ENCODE peak calls at places on chromosome 2, in five cellular contexts. J is OCI-LY7; O is activated CD8-positive, alpha-beta memory T cell treated with anti-CD3 and anti-CD28 coated beads for 48 hours; W is astrocyte of the cerebellum; R is A549. G is an unnamed sample.

GRCh38 chr2:37786153-37786809 is 114.8 kb upstream of the CDC42EP3 start:
- DNase-seq in J (no peak), O (no peak), W (no peak), R (no peak), G (no peak)

GRCh38 chr2:54212456-54212855 is 43.6 kb downstream of the TSPYL6 start:
- DNase-seq in J (no peak), O (no peak), W (peak; percentile 93), R (no peak), G (no peak)

GRCh38 chr2:150618215-150618905 is 130.9 kb upstream of the RND3 start:
- DNase-seq in J (no peak), O (no peak), W (no peak), R (no peak), G (no peak)

GRCh38 chr2:135733045-135733444 is 8.6 kb upstream of the UBXN4 start:
- DNase-seq in J (no peak), O (no peak), W (no peak), R (no peak), G (no peak)

GRCh38 chr2:181785677-181786344 is 105.5 kb upstream of the NEUROD1 start:
- DNase-seq in J (no peak), O (no peak), W (no peak), R (peak; percentile 60), G (no peak)

GRCh38 chr2:64166637-64167420 is 22.6 kb upstream of the PELI1 start:
- DNase-seq in J (no peak), O (no peak), W (no peak), R (no peak), G (no peak)

GRCh38 chr2:53353372-53354111 is 414.1 kb upstream of the CHAC2 start:
- DNase-seq in J (no peak), O (no peak), W (peak; percentile 2), R (peak; percentile 75), G (peak; percentile 3)

GRCh38 chr2:109419960-109420370 is 193.8 kb downstream of the SEPTIN10 start:
- DNase-seq in J (no peak), O (no peak), W (no peak), R (no peak), G (no peak)

GRCh38 chr2:20539776-20540586 is 93.1 kb downstream of the RHOB start:
- DNase-seq in J (no peak), O (no peak), W (no peak), R (no peak), G (no peak)

GRCh38 chr2:41621095-41621494 is 426.7 kb upstream of the PKDCC start:
- DNase-seq in J (no peak), O (no peak), W (no peak), R (no peak), G (no peak)

GRCh38 chr2:120453635-120453998 is 107.7 kb downstream of the INHBB start:
- DNase-seq in J (no peak), O (no peak), W (no peak), R (no peak), G (no peak)

GRCh38 chr2:187547353-187547979 is 6.8 kb downstream of the TFPI start:
- DNase-seq in J (no peak), O (no peak), W (peak; percentile 71), R (peak; percentile 96), G (no peak)

GRCh38 chr2:167415068-167415467 is 526.8 kb downstream of the XIRP2 start:
- DNase-seq in J (no peak), O (no peak), W (no peak), R (no peak), G (no peak)

GRCh38 chr2:83991992-83992391 is 467.1 kb downstream of the SUCLG1 start:
- DNase-seq in J (no peak), O (no peak), W (no peak), R (peak; percentile 2), G (no peak)

GRCh38 chr2:109062558-109063325 is 66.3 kb upstream of the SH3RF3 start:
- DNase-seq in J (no peak), O (no peak), W (no peak), R (no peak), G (no peak)

GRCh38 chr2:114762986-114763385 is 320.5 kb downstream of the DPP10 start:
- DNase-seq in J (no peak), O (no peak), W (no peak), R (no peak), G (no peak)

GRCh38 chr2:190136825-190137224 is 74.3 kb upstream of the MSTN start:
- DNase-seq in J (no peak), O (no peak), W (no peak), R (no peak), G (no peak)

GRCh38 chr2:133090358-133090757 is 420.4 kb upstream of the LYPD1 start:
- DNase-seq in J (no peak), O (no peak), W (no peak), R (no peak), G (no peak)

GRCh38 chr2:1173528-1173927 is 222.9 kb downstream of the SNTG2 start:
- DNase-seq in J (no peak), O (no peak), W (no peak), R (no peak), G (no peak)

GRCh38 chr2:61356261-61356957 is 114.5 kb downstream of the USP34 start:
- DNase-seq in J (no peak), O (no peak), W (no peak), R (no peak), G (no peak)

GRCh38 chr2:234422242-234422641 is 74.6 kb downstream of the ARL4C start:
- DNase-seq in J (no peak), O (no peak), W (peak; percentile 50), R (peak; percentile 92), G (no peak)

GRCh38 chr2:219724628-219725027 is 97.2 kb downstream of the SLC4A3 start:
- DNase-seq in J (no peak), O (no peak), W (no peak), R (no peak), G (no peak)

GRCh38 chr2:196970089-196970488 is 43.6 kb upstream of the PGAP1 start:
- DNase-seq in J (no peak), O (no peak), W (no peak), R (no peak), G (no peak)

GRCh38 chr2:239886781-239887180 is 138.4 kb downstream of the NDUFA10 start:
- DNase-seq in J (no peak), O (no peak), W (no peak), R (no peak), G (no peak)

G was measured in GOT3.